ENCODE peak calls at places on chromosomes 2 and 18, in ten cellular contexts. One of them, this sample, is unnamed.

GRCh38 chr2:234628953-234629352 is 132.1 kb upstream of the ARL4C start:
- DNase-seq in activated CD4-positive, alpha-beta T cell treated with anti-CD3 and anti-CD28 coated beads, Interleukin-2, amount 10 ng/mL, durations not matched to agents 24 days and 14 days: no peak
- DNase-seq in activated CD8-positive, alpha-beta T cell treated with anti-CD3 and anti-CD28 coated beads for 36 hours: no peak
- DNase-seq in NCI-H510A: no peak
- DNase-seq in GM03348: no peak
- DNase-seq in T-helper 9 cell: no peak
- DNase-seq in ELF-1: no peak
- DNase-seq in NCI-H1694: no peak
- DNase-seq in AG20443: no peak
- DNase-seq in activated CD8-positive, alpha-beta memory T cell treated with anti-CD3 and anti-CD28 coated beads, Interleukin-2, amount 50 U/mL, for 48 hours: no peak
- DNase-seq in this sample: no peak

GRCh38 chr18:27825735-27826477 is 351.0 kb downstream of the CDH2 start:
- DNase-seq in activated CD8-positive, alpha-beta T cell treated with anti-CD3 and anti-CD28 coated beads for 36 hours: no peak
- DNase-seq in GM03348: no peak
- DNase-seq in ELF-1: no peak
- DNase-seq in NCI-H510A: no peak
- DNase-seq in AG20443: no peak
- DNase-seq in activated CD4-positive, alpha-beta T cell treated with anti-CD3 and anti-CD28 coated beads, Interleukin-2, amount 10 ng/mL, durations not matched to agents 24 days and 14 days: no peak
- DNase-seq in T-helper 9 cell: no peak
- DNase-seq in NCI-H1694: no peak
- DNase-seq in activated CD8-positive, alpha-beta memory T cell treated with anti-CD3 and anti-CD28 coated beads, Interleukin-2, amount 50 U/mL, for 48 hours: no peak
- DNase-seq in this sample: no peak

GRCh38 chr2:214808481-214808931 is 977 bp downstream of the BARD1 start:
- DNase-seq in activated CD8-positive, alpha-beta T cell treated with anti-CD3 and anti-CD28 coated beads for 36 hours: no peak
- DNase-seq in AG20443: no peak
- DNase-seq in ELF-1: no peak
- DNase-seq in NCI-H510A: no peak
- DNase-seq in T-helper 9 cell: no peak
- DNase-seq in NCI-H1694: no peak
- DNase-seq in activated CD4-positive, alpha-beta T cell treated with anti-CD3 and anti-CD28 coated beads, Interleukin-2, amount 10 ng/mL, durations not matched to agents 24 days and 14 days: no peak
- DNase-seq in GM03348: no peak
- DNase-seq in activated CD8-positive, alpha-beta memory T cell treated with anti-CD3 and anti-CD28 coated beads, Interleukin-2, amount 50 U/mL, for 48 hours: no peak
- DNase-seq in this sample: no peak

GRCh38 chr2:178829981-178830380 is 22.8 kb upstream of the TTN start:
- DNase-seq in AG20443: no peak
- DNase-seq in activated CD4-positive, alpha-beta T cell treated with anti-CD3 and anti-CD28 coated beads, Interleukin-2, amount 10 ng/mL, durations not matched to agents 24 days and 14 days: no peak
- DNase-seq in activated CD8-positive, alpha-beta T cell treated with anti-CD3 and anti-CD28 coated beads for 36 hours: no peak
- DNase-seq in activated CD8-positive, alpha-beta memory T cell treated with anti-CD3 and anti-CD28 coated beads, Interleukin-2, amount 50 U/mL, for 48 hours: no peak
- DNase-seq in ELF-1: no peak
- DNase-seq in GM03348: no peak
- DNase-seq in NCI-H510A: no peak
- DNase-seq in T-helper 9 cell: no peak
- DNase-seq in NCI-H1694: no peak
- DNase-seq in this sample: no peak

GRCh38 chr18:12631831-12632477 is 26.0 kb downstream of the SPIRE1 start:
- DNase-seq in GM03348: no peak
- DNase-seq in NCI-H510A: no peak
- DNase-seq in activated CD8-positive, alpha-beta T cell treated with anti-CD3 and anti-CD28 coated beads for 36 hours: no peak
- DNase-seq in ELF-1: no peak
- DNase-seq in AG20443: no peak
- DNase-seq in T-helper 9 cell: no peak
- DNase-seq in NCI-H1694: no peak
- DNase-seq in activated CD4-positive, alpha-beta T cell treated with anti-CD3 and anti-CD28 coated beads, Interleukin-2, amount 10 ng/mL, durations not matched to agents 24 days and 14 days: no peak
- DNase-seq in activated CD8-positive, alpha-beta memory T cell treated with anti-CD3 and anti-CD28 coated beads, Interleukin-2, amount 50 U/mL, for 48 hours: no peak
- DNase-seq in this sample: no peak

GRCh38 chr2:159557437-159558034 is 58.8 kb downstream of the BAZ2B start:
- DNase-seq in NCI-H510A: no peak
- DNase-seq in activated CD8-positive, alpha-beta memory T cell treated with anti-CD3 and anti-CD28 coated beads, Interleukin-2, amount 50 U/mL, for 48 hours: no peak
- DNase-seq in ELF-1: peak; percentile 22
- DNase-seq in activated CD8-positive, alpha-beta T cell treated with anti-CD3 and anti-CD28 coated beads for 36 hours: no peak
- DNase-seq in T-helper 9 cell: no peak
- DNase-seq in GM03348: no peak
- DNase-seq in NCI-H1694: no peak
- DNase-seq in activated CD4-positive, alpha-beta T cell treated with anti-CD3 and anti-CD28 coated beads, Interleukin-2, amount 10 ng/mL, durations not matched to agents 24 days and 14 days: no peak
- DNase-seq in AG20443: peak; percentile 5
- DNase-seq in this sample: no peak

GRCh38 chr2:202339052-202339870 is 36.9 kb upstream of the BMPR2 start:
- DNase-seq in ELF-1: no peak
- DNase-seq in AG20443: no peak
- DNase-seq in NCI-H510A: peak; percentile 30
- DNase-seq in activated CD8-positive, alpha-beta memory T cell treated with anti-CD3 and anti-CD28 coated beads, Interleukin-2, amount 50 U/mL, for 48 hours: peak; percentile 23
- DNase-seq in GM03348: no peak
- DNase-seq in T-helper 9 cell: no peak
- DNase-seq in NCI-H1694: no peak
- DNase-seq in activated CD8-positive, alpha-beta T cell treated with anti-CD3 and anti-CD28 coated beads for 36 hours: no peak
- DNase-seq in activated CD4-positive, alpha-beta T cell treated with anti-CD3 and anti-CD28 coated beads, Interleukin-2, amount 10 ng/mL, durations not matched to agents 24 days and 14 days: no peak
- DNase-seq in this sample: peak; percentile 11

GRCh38 chr2:189515264-189515663 is 65.3 kb downstream of the SLC40A1 start:
- DNase-seq in AG20443: peak; percentile 36
- DNase-seq in GM03348: no peak
- DNase-seq in T-helper 9 cell: no peak
- DNase-seq in NCI-H1694: no peak
- DNase-seq in activated CD8-positive, alpha-beta T cell treated with anti-CD3 and anti-CD28 coated beads for 36 hours: no peak
- DNase-seq in NCI-H510A: no peak
- DNase-seq in activated CD4-positive, alpha-beta T cell treated with anti-CD3 and anti-CD28 coated beads, Interleukin-2, amount 10 ng/mL, durations not matched to agents 24 days and 14 days: no peak
- DNase-seq in ELF-1: no peak
- DNase-seq in activated CD8-positive, alpha-beta memory T cell treated with anti-CD3 and anti-CD28 coated beads, Interleukin-2, amount 50 U/mL, for 48 hours: no peak
- DNase-seq in this sample: no peak

GRCh38 chr2:226763320-226763719 is 36.3 kb downstream of the IRS1 start:
- DNase-seq in AG20443: peak; percentile 37
- DNase-seq in GM03348: no peak
- DNase-seq in NCI-H1694: no peak
- DNase-seq in activated CD8-positive, alpha-beta T cell treated with anti-CD3 and anti-CD28 coated beads for 36 hours: no peak
- DNase-seq in activated CD8-positive, alpha-beta memory T cell treated with anti-CD3 and anti-CD28 coated beads, Interleukin-2, amount 50 U/mL, for 48 hours: no peak
- DNase-seq in ELF-1: no peak
- DNase-seq in T-helper 9 cell: no peak
- DNase-seq in activated CD4-positive, alpha-beta T cell treated with anti-CD3 and anti-CD28 coated beads, Interleukin-2, amount 10 ng/mL, durations not matched to agents 24 days and 14 days: no peak
- DNase-seq in NCI-H510A: no peak
- DNase-seq in this sample: no peak

GRCh38 chr2:235227607-235228006 is 266.2 kb upstream of the AGAP1 start:
- DNase-seq in ELF-1: no peak
- DNase-seq in GM03348: no peak
- DNase-seq in T-helper 9 cell: no peak
- DNase-seq in AG20443: no peak
- DNase-seq in activated CD8-positive, alpha-beta T cell treated with anti-CD3 and anti-CD28 coated beads for 36 hours: no peak
- DNase-seq in activated CD8-positive, alpha-beta memory T cell treated with anti-CD3 and anti-CD28 coated beads, Interleukin-2, amount 50 U/mL, for 48 hours: no peak
- DNase-seq in NCI-H510A: no peak
- DNase-seq in activated CD4-positive, alpha-beta T cell treated with anti-CD3 and anti-CD28 coated beads, Interleukin-2, amount 10 ng/mL, durations not matched to agents 24 days and 14 days: no peak
- DNase-seq in NCI-H1694: no peak
- DNase-seq in this sample: no peak

GRCh38 chr2:28765316-28765715 is 13.7 kb downstream of the PPP1CB start:
- DNase-seq in activated CD8-positive, alpha-beta memory T cell treated with anti-CD3 and anti-CD28 coated beads, Interleukin-2, amount 50 U/mL, for 48 hours: no peak
- DNase-seq in NCI-H510A: no peak
- DNase-seq in ELF-1: no peak
- DNase-seq in T-helper 9 cell: no peak
- DNase-seq in GM03348: peak; percentile 34
- DNase-seq in activated CD8-positive, alpha-beta T cell treated with anti-CD3 and anti-CD28 coated beads for 36 hours: no peak
- DNase-seq in activated CD4-positive, alpha-beta T cell treated with anti-CD3 and anti-CD28 coated beads, Interleukin-2, amount 10 ng/mL, durations not matched to agents 24 days and 14 days: no peak
- DNase-seq in AG20443: peak; percentile 12
- DNase-seq in NCI-H1694: no peak
- DNase-seq in this sample: no peak

GRCh38 chr18:22424564-22424963 is 6.8 kb upstream of the CTAGE1 start:
- DNase-seq in NCI-H510A: no peak
- DNase-seq in activated CD4-positive, alpha-beta T cell treated with anti-CD3 and anti-CD28 coated beads, Interleukin-2, amount 10 ng/mL, durations not matched to agents 24 days and 14 days: no peak
- DNase-seq in NCI-H1694: no peak
- DNase-seq in T-helper 9 cell: no peak
- DNase-seq in activated CD8-positive, alpha-beta T cell treated with anti-CD3 and anti-CD28 coated beads for 36 hours: no peak
- DNase-seq in activated CD8-positive, alpha-beta memory T cell treated with anti-CD3 and anti-CD28 coated beads, Interleukin-2, amount 50 U/mL, for 48 hours: no peak
- DNase-seq in AG20443: no peak
- DNase-seq in GM03348: no peak
- DNase-seq in ELF-1: no peak
- DNase-seq in this sample: no peak

GRCh38 chr2:12333293-12333692 is 383.4 kb upstream of the TRIB2 start:
- DNase-seq in ELF-1: no peak
- DNase-seq in activated CD8-positive, alpha-beta memory T cell treated with anti-CD3 and anti-CD28 coated beads, Interleukin-2, amount 50 U/mL, for 48 hours: no peak
- DNase-seq in T-helper 9 cell: no peak
- DNase-seq in GM03348: no peak
- DNase-seq in activated CD8-positive, alpha-beta T cell treated with anti-CD3 and anti-CD28 coated beads for 36 hours: no peak
- DNase-seq in NCI-H1694: no peak
- DNase-seq in AG20443: no peak
- DNase-seq in activated CD4-positive, alpha-beta T cell treated with anti-CD3 and anti-CD28 coated beads, Interleukin-2, amount 10 ng/mL, durations not matched to agents 24 days and 14 days: no peak
- DNase-seq in NCI-H510A: no peak
- DNase-seq in this sample: no peak

GRCh38 chr2:157842106-157842879 is 33.8 kb downstream of the ACVR1 start:
- DNase-seq in activated CD8-positive, alpha-beta T cell treated with anti-CD3 and anti-CD28 coated beads for 36 hours: no peak
- DNase-seq in activated CD4-positive, alpha-beta T cell treated with anti-CD3 and anti-CD28 coated beads, Interleukin-2, amount 10 ng/mL, durations not matched to agents 24 days and 14 days: no peak
- DNase-seq in NCI-H1694: no peak
- DNase-seq in T-helper 9 cell: no peak
- DNase-seq in NCI-H510A: no peak
- DNase-seq in AG20443: no peak
- DNase-seq in ELF-1: no peak
- DNase-seq in GM03348: no peak
- DNase-seq in activated CD8-positive, alpha-beta memory T cell treated with anti-CD3 and anti-CD28 coated beads, Interleukin-2, amount 50 U/mL, for 48 hours: no peak
- DNase-seq in this sample: no peak

GRCh38 chr2:143473206-143473605 is 344.0 kb downstream of the ARHGAP15 start:
- DNase-seq in GM03348: peak; percentile 60
- DNase-seq in ELF-1: no peak
- DNase-seq in NCI-H1694: no peak
- DNase-seq in activated CD8-positive, alpha-beta memory T cell treated with anti-CD3 and anti-CD28 coated beads, Interleukin-2, amount 50 U/mL, for 48 hours: no peak
- DNase-seq in activated CD8-positive, alpha-beta T cell treated with anti-CD3 and anti-CD28 coated beads for 36 hours: no peak
- DNase-seq in activated CD4-positive, alpha-beta T cell treated with anti-CD3 and anti-CD28 coated beads, Interleukin-2, amount 10 ng/mL, durations not matched to agents 24 days and 14 days: no peak
- DNase-seq in AG20443: peak; percentile 69
- DNase-seq in NCI-H510A: no peak
- DNase-seq in T-helper 9 cell: no peak
- DNase-seq in this sample: no peak

GRCh38 chr2:241066893-241067341 is 35.2 kb downstream of the MTERF4 start:
- DNase-seq in T-helper 9 cell: no peak
- DNase-seq in AG20443: peak; percentile 41
- DNase-seq in activated CD8-positive, alpha-beta memory T cell treated with anti-CD3 and anti-CD28 coated beads, Interleukin-2, amount 50 U/mL, for 48 hours: no peak
- DNase-seq in ELF-1: peak; percentile 56
- DNase-seq in NCI-H510A: no peak
- DNase-seq in activated CD8-positive, alpha-beta T cell treated with anti-CD3 and anti-CD28 coated beads for 36 hours: no peak
- DNase-seq in activated CD4-positive, alpha-beta T cell treated with anti-CD3 and anti-CD28 coated beads, Interleukin-2, amount 10 ng/mL, durations not matched to agents 24 days and 14 days: no peak
- DNase-seq in GM03348: peak; percentile 33
- DNase-seq in NCI-H1694: no peak
- DNase-seq in this sample: no peak

GRCh38 chr2:207630491-207630890 is 5.3 kb upstream of the METTL21A start:
- DNase-seq in AG20443: no peak
- DNase-seq in activated CD4-positive, alpha-beta T cell treated with anti-CD3 and anti-CD28 coated beads, Interleukin-2, amount 10 ng/mL, durations not matched to agents 24 days and 14 days: no peak
- DNase-seq in NCI-H510A: no peak
- DNase-seq in GM03348: no peak
- DNase-seq in ELF-1: no peak
- DNase-seq in activated CD8-positive, alpha-beta T cell treated with anti-CD3 and anti-CD28 coated beads for 36 hours: no peak
- DNase-seq in T-helper 9 cell: no peak
- DNase-seq in NCI-H1694: no peak
- DNase-seq in activated CD8-positive, alpha-beta memory T cell treated with anti-CD3 and anti-CD28 coated beads, Interleukin-2, amount 50 U/mL, for 48 hours: no peak
- DNase-seq in this sample: no peak

GRCh38 chr2:99772766-99773331 is 283.0 kb upstream of the REV1 start:
- DNase-seq in activated CD8-positive, alpha-beta T cell treated with anti-CD3 and anti-CD28 coated beads for 36 hours: no peak
- DNase-seq in NCI-H510A: no peak
- DNase-seq in AG20443: no peak
- DNase-seq in activated CD4-positive, alpha-beta T cell treated with anti-CD3 and anti-CD28 coated beads, Interleukin-2, amount 10 ng/mL, durations not matched to agents 24 days and 14 days: no peak
- DNase-seq in activated CD8-positive, alpha-beta memory T cell treated with anti-CD3 and anti-CD28 coated beads, Interleukin-2, amount 50 U/mL, for 48 hours: no peak
- DNase-seq in T-helper 9 cell: no peak
- DNase-seq in NCI-H1694: no peak
- DNase-seq in GM03348: no peak
- DNase-seq in ELF-1: no peak
- DNase-seq in this sample: no peak

GRCh38 chr2:8595428-8595805 is 86.4 kb upstream of the ID2 start:
- DNase-seq in activated CD8-positive, alpha-beta memory T cell treated with anti-CD3 and anti-CD28 coated beads, Interleukin-2, amount 50 U/mL, for 48 hours: no peak
- DNase-seq in GM03348: no peak
- DNase-seq in T-helper 9 cell: no peak
- DNase-seq in NCI-H510A: no peak
- DNase-seq in AG20443: no peak
- DNase-seq in NCI-H1694: no peak
- DNase-seq in activated CD4-positive, alpha-beta T cell treated with anti-CD3 and anti-CD28 coated beads, Interleukin-2, amount 10 ng/mL, durations not matched to agents 24 days and 14 days: no peak
- DNase-seq in ELF-1: no peak
- DNase-seq in activated CD8-positive, alpha-beta T cell treated with anti-CD3 and anti-CD28 coated beads for 36 hours: no peak
- DNase-seq in this sample: no peak

GRCh38 chr2:187543488-187543887 is 10.7 kb downstream of the TFPI start:
- DNase-seq in GM03348: no peak
- DNase-seq in NCI-H1694: no peak
- DNase-seq in activated CD4-positive, alpha-beta T cell treated with anti-CD3 and anti-CD28 coated beads, Interleukin-2, amount 10 ng/mL, durations not matched to agents 24 days and 14 days: no peak
- DNase-seq in activated CD8-positive, alpha-beta T cell treated with anti-CD3 and anti-CD28 coated beads for 36 hours: no peak
- DNase-seq in NCI-H510A: no peak
- DNase-seq in AG20443: no peak
- DNase-seq in T-helper 9 cell: no peak
- DNase-seq in ELF-1: no peak
- DNase-seq in activated CD8-positive, alpha-beta memory T cell treated with anti-CD3 and anti-CD28 coated beads, Interleukin-2, amount 50 U/mL, for 48 hours: no peak
- DNase-seq in this sample: no peak

GRCh38 chr2:69604844-69605243 is 38.7 kb downstream of the AAK1 start:
- DNase-seq in NCI-H1694: no peak
- DNase-seq in AG20443: no peak
- DNase-seq in activated CD4-positive, alpha-beta T cell treated with anti-CD3 and anti-CD28 coated beads, Interleukin-2, amount 10 ng/mL, durations not matched to agents 24 days and 14 days: no peak
- DNase-seq in NCI-H510A: no peak
- DNase-seq in ELF-1: no peak
- DNase-seq in T-helper 9 cell: no peak
- DNase-seq in GM03348: no peak
- DNase-seq in activated CD8-positive, alpha-beta T cell treated with anti-CD3 and anti-CD28 coated beads for 36 hours: no peak
- DNase-seq in activated CD8-positive, alpha-beta memory T cell treated with anti-CD3 and anti-CD28 coated beads, Interleukin-2, amount 50 U/mL, for 48 hours: no peak
- DNase-seq in this sample: no peak

GRCh38 chr2:53768233-53768542 is 584 bp downstream of the CHAC2 start:
- DNase-seq in T-helper 9 cell: no peak
- DNase-seq in activated CD8-positive, alpha-beta memory T cell treated with anti-CD3 and anti-CD28 coated beads, Interleukin-2, amount 50 U/mL, for 48 hours: no peak
- DNase-seq in ELF-1: no peak
- DNase-seq in NCI-H510A: no peak
- DNase-seq in activated CD4-positive, alpha-beta T cell treated with anti-CD3 and anti-CD28 coated beads, Interleukin-2, amount 10 ng/mL, durations not matched to agents 24 days and 14 days: no peak
- DNase-seq in NCI-H1694: peak; percentile 32
- DNase-seq in activated CD8-positive, alpha-beta T cell treated with anti-CD3 and anti-CD28 coated beads for 36 hours: no peak
- DNase-seq in AG20443: no peak
- DNase-seq in GM03348: no peak
- DNase-seq in this sample: no peak

GRCh38 chr2:11344342-11344955 is at the start of gene ROCK2:
- DNase-seq in ELF-1: peak; percentile 71
- DNase-seq in activated CD8-positive, alpha-beta memory T cell treated with anti-CD3 and anti-CD28 coated beads, Interleukin-2, amount 50 U/mL, for 48 hours: peak; percentile 86
- DNase-seq in AG20443: peak; percentile 93
- DNase-seq in GM03348: peak; percentile 95
- DNase-seq in NCI-H510A: peak; percentile 86
- DNase-seq in T-helper 9 cell: peak; percentile 51
- DNase-seq in activated CD8-positive, alpha-beta T cell treated with anti-CD3 and anti-CD28 coated beads for 36 hours: peak; percentile 64
- DNase-seq in activated CD4-positive, alpha-beta T cell treated with anti-CD3 and anti-CD28 coated beads, Interleukin-2, amount 10 ng/mL, durations not matched to agents 24 days and 14 days: peak; percentile 92
- DNase-seq in NCI-H1694: peak; percentile 81
- DNase-seq in this sample: peak; percentile 62

GRCh38 chr2:86617738-86618137 is 5.9 kb downstream of the RNF103 start:
- DNase-seq in ELF-1: no peak
- DNase-seq in activated CD8-positive, alpha-beta T cell treated with anti-CD3 and anti-CD28 coated beads for 36 hours: no peak
- DNase-seq in activated CD4-positive, alpha-beta T cell treated with anti-CD3 and anti-CD28 coated beads, Interleukin-2, amount 10 ng/mL, durations not matched to agents 24 days and 14 days: peak; percentile 39
- DNase-seq in GM03348: no peak
- DNase-seq in activated CD8-positive, alpha-beta memory T cell treated with anti-CD3 and anti-CD28 coated beads, Interleukin-2, amount 50 U/mL, for 48 hours: no peak
- DNase-seq in NCI-H510A: no peak
- DNase-seq in T-helper 9 cell: no peak
- DNase-seq in NCI-H1694: no peak
- DNase-seq in AG20443: no peak
- DNase-seq in this sample: no peak

GRCh38 chr2:234044157-234044556 is 6.3 kb upstream of the SPP2 start:
- DNase-seq in activated CD8-positive, alpha-beta T cell treated with anti-CD3 and anti-CD28 coated beads for 36 hours: no peak
- DNase-seq in ELF-1: no peak
- DNase-seq in activated CD8-positive, alpha-beta memory T cell treated with anti-CD3 and anti-CD28 coated beads, Interleukin-2, amount 50 U/mL, for 48 hours: no peak
- DNase-seq in T-helper 9 cell: no peak
- DNase-seq in AG20443: no peak
- DNase-seq in GM03348: no peak
- DNase-seq in NCI-H510A: no peak
- DNase-seq in NCI-H1694: no peak
- DNase-seq in activated CD4-positive, alpha-beta T cell treated with anti-CD3 and anti-CD28 coated beads, Interleukin-2, amount 10 ng/mL, durations not matched to agents 24 days and 14 days: no peak
- DNase-seq in this sample: peak; percentile 72

GRCh38 chr2:137535897-137536296 is 428.4 kb upstream of the HNMT start:
- DNase-seq in NCI-H1694: no peak
- DNase-seq in AG20443: no peak
- DNase-seq in activated CD8-positive, alpha-beta T cell treated with anti-CD3 and anti-CD28 coated beads for 36 hours: peak; percentile 1
- DNase-seq in GM03348: no peak
- DNase-seq in ELF-1: no peak
- DNase-seq in NCI-H510A: no peak
- DNase-seq in activated CD4-positive, alpha-beta T cell treated with anti-CD3 and anti-CD28 coated beads, Interleukin-2, amount 10 ng/mL, durations not matched to agents 24 days and 14 days: no peak
- DNase-seq in activated CD8-positive, alpha-beta memory T cell treated with anti-CD3 and anti-CD28 coated beads, Interleukin-2, amount 50 U/mL, for 48 hours: no peak
- DNase-seq in T-helper 9 cell: no peak
- DNase-seq in this sample: no peak

GRCh38 chr2:169507698-169508097 is 1.8 kb upstream of the KLHL41 start:
- DNase-seq in activated CD8-positive, alpha-beta T cell treated with anti-CD3 and anti-CD28 coated beads for 36 hours: no peak
- DNase-seq in ELF-1: no peak
- DNase-seq in GM03348: peak; percentile 23
- DNase-seq in activated CD4-positive, alpha-beta T cell treated with anti-CD3 and anti-CD28 coated beads, Interleukin-2, amount 10 ng/mL, durations not matched to agents 24 days and 14 days: no peak
- DNase-seq in AG20443: no peak
- DNase-seq in T-helper 9 cell: no peak
- DNase-seq in NCI-H1694: peak; percentile 49
- DNase-seq in NCI-H510A: no peak
- DNase-seq in activated CD8-positive, alpha-beta memory T cell treated with anti-CD3 and anti-CD28 coated beads, Interleukin-2, amount 50 U/mL, for 48 hours: no peak
- DNase-seq in this sample: no peak

GRCh38 chr18:51425475-51425874 is 228.0 kb upstream of the MEX3C start:
- DNase-seq in NCI-H510A: no peak
- DNase-seq in activated CD8-positive, alpha-beta T cell treated with anti-CD3 and anti-CD28 coated beads for 36 hours: peak; percentile 23
- DNase-seq in activated CD8-positive, alpha-beta memory T cell treated with anti-CD3 and anti-CD28 coated beads, Interleukin-2, amount 50 U/mL, for 48 hours: no peak
- DNase-seq in T-helper 9 cell: no peak
- DNase-seq in activated CD4-positive, alpha-beta T cell treated with anti-CD3 and anti-CD28 coated beads, Interleukin-2, amount 10 ng/mL, durations not matched to agents 24 days and 14 days: no peak
- DNase-seq in GM03348: no peak
- DNase-seq in NCI-H1694: no peak
- DNase-seq in AG20443: no peak
- DNase-seq in ELF-1: no peak
- DNase-seq in this sample: no peak

This sample was measured in AG04450.